ENCODE peak calls at places on chromosomes 13 and 19, in five cellular contexts. J, B, D, E and X are unnamed samples.

GRCh38 chr13:49976314-49977258 is 20.3 kb upstream of the TRIM13 start:
- DNase-seq in E (peak), B (no peak), J (no peak), D (peak), X (peak)

GRCh38 chr19:39737929-39738328 is at the start of gene CLC:
- DNase-seq in E (no peak), B (no peak), J (no peak), D (no peak), X (no peak)

GRCh38 chr19:15437355-15438123 is 12.2 kb downstream of the WIZ start:
- DNase-seq in B (no peak), E (peak), J (peak), D (peak), X (no peak)

GRCh38 chr13:79745141-79745540 is 264.2 kb downstream of the NDFIP2 start:
- DNase-seq in D (no peak), B (no peak), E (no peak), J (no peak), X (no peak)

GRCh38 chr13:78978381-78978998 is 319.5 kb upstream of the OBI1 start:
- DNase-seq in B (no peak), D (peak), E (peak), J (peak), X (peak)

GRCh38 chr19:40689339-40690049 is 957 bp downstream of the NUMBL start:
- DNase-seq in D (no peak), B (peak), J (no peak), E (peak), X (peak)

GRCh38 chr19:51688665-51689571 is 4.2 kb upstream of the SPACA6 start:
- DNase-seq in E (peak), B (no peak), J (peak), D (peak), X (peak)

GRCh38 chr13:64428196-64428595 is 2801.9 kb downstream of the PCDH9 start:
- DNase-seq in E (peak), B (no peak), D (peak), J (peak), X (no peak)

GRCh38 chr13:112679381-112679780 is 10.5 kb upstream of the ATP11A start:
- DNase-seq in E (no peak), D (no peak), B (no peak), J (no peak), X (no peak)

GRCh38 chr13:53694814-53695533 is 666.4 kb downstream of the OLFM4 start:
- DNase-seq in E (no peak), B (no peak), J (no peak), D (no peak), X (peak)

GRCh38 chr19:1057185-1057857 is 9.6 kb upstream of the ARHGAP45 start:
- DNase-seq in J (peak), B (no peak), D (peak), E (peak), X (peak)

GRCh38 chr13:29497137-29497654 is 98.3 kb downstream of the SLC7A1 start:
- DNase-seq in B (no peak), J (no peak), D (peak), E (peak), X (no peak)